ENCODE peak calls at places on chromosomes 3 and 15, in nine cellular contexts. One of them, this sample, is unnamed.

GRCh38 chr3:118846176-118846575 is 188.5 kb downstream of the IGSF11 start:
- DNase-seq in fibroblast of lung: no peak
- DNase-seq in H1: no peak
- DNase-seq in mammary epithelial cell: no peak
- DNase-seq in PC-3: no peak
- DNase-seq in neural progenitor cell: no peak
- DNase-seq in K562: no peak
- DNase-seq in GM23338: no peak
- DNase-seq in endothelial cell of umbilical vein: no peak
- DNase-seq in this sample: no peak

GRCh38 chr3:107633327-107634141 is 110.8 kb downstream of the BBX start:
- DNase-seq in endothelial cell of umbilical vein: no peak
- DNase-seq in mammary epithelial cell: no peak
- DNase-seq in neural progenitor cell: no peak
- DNase-seq in K562: no peak
- DNase-seq in PC-3: no peak
- DNase-seq in H1: no peak
- DNase-seq in fibroblast of lung: no peak
- DNase-seq in GM23338: no peak
- DNase-seq in this sample: no peak

GRCh38 chr3:107598926-107599754 is 76.4 kb downstream of the BBX start:
- DNase-seq in GM23338: peak
- DNase-seq in H1: no peak
- DNase-seq in K562: no peak
- DNase-seq in fibroblast of lung: peak
- DNase-seq in neural progenitor cell: peak
- DNase-seq in mammary epithelial cell: peak
- DNase-seq in PC-3: peak
- DNase-seq in endothelial cell of umbilical vein: peak
- DNase-seq in this sample: peak

GRCh38 chr3:42505849-42506410 is 3.5 kb downstream of the VIPR1 start:
- DNase-seq in H1: peak
- DNase-seq in fibroblast of lung: no peak
- DNase-seq in neural progenitor cell: no peak
- DNase-seq in mammary epithelial cell: no peak
- DNase-seq in endothelial cell of umbilical vein: no peak
- DNase-seq in PC-3: no peak
- DNase-seq in GM23338: no peak
- DNase-seq in K562: no peak
- DNase-seq in this sample: no peak

GRCh38 chr3:173371848-173372487 is 25.6 kb upstream of the NLGN1 start:
- DNase-seq in K562: no peak
- DNase-seq in H1: peak
- DNase-seq in GM23338: peak
- DNase-seq in neural progenitor cell: peak
- DNase-seq in mammary epithelial cell: peak
- DNase-seq in endothelial cell of umbilical vein: peak
- DNase-seq in PC-3: peak
- DNase-seq in fibroblast of lung: peak
- DNase-seq in this sample: peak

GRCh38 chr15:38672814-38673292 is 108.2 kb upstream of the RASGRP1 start:
- DNase-seq in neural progenitor cell: no peak
- DNase-seq in mammary epithelial cell: no peak
- DNase-seq in GM23338: no peak
- DNase-seq in H1: no peak
- DNase-seq in K562: no peak
- DNase-seq in PC-3: no peak
- DNase-seq in fibroblast of lung: no peak
- DNase-seq in endothelial cell of umbilical vein: no peak
- DNase-seq in this sample: no peak

GRCh38 chr3:119810018-119810435 is 28.1 kb downstream of the NR1I2 start:
- DNase-seq in H1: no peak
- DNase-seq in GM23338: peak
- DNase-seq in endothelial cell of umbilical vein: peak
- DNase-seq in PC-3: no peak
- DNase-seq in mammary epithelial cell: peak
- DNase-seq in K562: no peak
- DNase-seq in fibroblast of lung: peak
- DNase-seq in neural progenitor cell: no peak
- DNase-seq in this sample: peak

GRCh38 chr3:9715127-9715526 is 11.5 kb downstream of the CPNE9 start:
- DNase-seq in K562: peak
- DNase-seq in mammary epithelial cell: no peak
- DNase-seq in H1: peak
- DNase-seq in PC-3: peak
- DNase-seq in neural progenitor cell: peak
- DNase-seq in fibroblast of lung: no peak
- DNase-seq in endothelial cell of umbilical vein: no peak
- DNase-seq in GM23338: peak
- DNase-seq in this sample: no peak

GRCh38 chr3:12759693-12760565 is 870 bp upstream of the TMEM40 start:
- DNase-seq in fibroblast of lung: no peak
- DNase-seq in PC-3: peak
- DNase-seq in mammary epithelial cell: no peak
- DNase-seq in H1: no peak
- DNase-seq in K562: no peak
- DNase-seq in endothelial cell of umbilical vein: no peak
- DNase-seq in GM23338: no peak
- DNase-seq in neural progenitor cell: no peak
- DNase-seq in this sample: no peak

DNA sequence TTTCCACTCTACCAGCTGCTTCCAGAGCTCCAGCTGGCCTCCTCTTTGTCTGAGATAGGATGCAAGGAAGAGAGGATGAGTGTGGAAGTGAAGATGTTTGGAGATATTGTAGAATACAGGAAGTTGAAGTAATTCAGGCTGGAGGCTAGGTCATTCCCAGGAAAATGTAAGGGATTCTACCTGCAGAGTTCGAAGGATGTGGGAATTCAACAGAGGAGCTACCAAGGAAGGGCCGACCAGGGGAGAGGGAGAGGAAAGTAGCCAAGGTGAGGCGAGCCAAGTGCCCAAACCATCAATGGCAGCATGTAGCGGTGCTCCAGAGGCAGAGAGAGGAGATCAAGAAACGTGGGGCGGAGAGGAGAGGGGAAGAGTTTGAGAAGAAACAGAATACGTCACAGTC is 49.0 kb upstream of the EPHB3 start:
- DNase-seq in GM23338: no peak
- DNase-seq in H1: no peak
- DNase-seq in PC-3: no peak
- DNase-seq in neural progenitor cell: no peak
- DNase-seq in K562: no peak
- DNase-seq in mammary epithelial cell: no peak
- DNase-seq in fibroblast of lung: no peak
- DNase-seq in endothelial cell of umbilical vein: no peak
- DNase-seq in this sample: no peak
- TF ChIP-seq EZH2 in GM23338: no peak
- TF ChIP-seq EZH2 in H1: no peak
- TF ChIP-seq EZH2 in PC-3: no peak
- TF ChIP-seq EZH2 in neural progenitor cell: no peak
- TF ChIP-seq EZH2 in K562: no peak
- TF ChIP-seq EZH2 in mammary epithelial cell: no peak
- TF ChIP-seq EZH2 in fibroblast of lung: no peak
- TF ChIP-seq EZH2 in endothelial cell of umbilical vein: no peak
- TF ChIP-seq EZH2 in this sample: no peak

GRCh38 chr3:131568460-131568859 is 65.7 kb upstream of the MRPL3 start:
- DNase-seq in fibroblast of lung: no peak
- DNase-seq in H1: no peak
- DNase-seq in endothelial cell of umbilical vein: no peak
- DNase-seq in neural progenitor cell: peak
- DNase-seq in mammary epithelial cell: no peak
- DNase-seq in GM23338: peak
- DNase-seq in PC-3: peak
- DNase-seq in K562: no peak
- DNase-seq in this sample: no peak
- H2AFZ ChIP-seq in fibroblast of lung: no peak
- H2AFZ ChIP-seq in H1: peak
- H2AFZ ChIP-seq in endothelial cell of umbilical vein: no peak
- H2AFZ ChIP-seq in neural progenitor cell: peak
- H2AFZ ChIP-seq in mammary epithelial cell: no peak
- H2AFZ ChIP-seq in GM23338: no peak
- H2AFZ ChIP-seq in PC-3: no peak
- H2AFZ ChIP-seq in K562: no peak
- H2AFZ ChIP-seq in this sample: no peak

GRCh38 chr15:82919231-82919886 is 33.2 kb downstream of the HOMER2 start:
- DNase-seq in H1: no peak
- DNase-seq in neural progenitor cell: no peak
- DNase-seq in GM23338: no peak
- DNase-seq in PC-3: peak
- DNase-seq in fibroblast of lung: no peak
- DNase-seq in endothelial cell of umbilical vein: no peak
- DNase-seq in mammary epithelial cell: peak
- DNase-seq in K562: no peak
- DNase-seq in this sample: no peak
- TF ChIP-seq EZH2 in H1: no peak
- TF ChIP-seq EZH2 in neural progenitor cell: no peak
- TF ChIP-seq EZH2 in GM23338: no peak
- TF ChIP-seq EZH2 in PC-3: no peak
- TF ChIP-seq EZH2 in fibroblast of lung: no peak
- TF ChIP-seq EZH2 in endothelial cell of umbilical vein: no peak
- TF ChIP-seq EZH2 in mammary epithelial cell: no peak
- TF ChIP-seq EZH2 in K562: no peak
- TF ChIP-seq EZH2 in this sample: no peak

GRCh38 chr3:130677310-130677709 is 69.3 kb downstream of the PIK3R4 start:
- DNase-seq in neural progenitor cell: no peak
- DNase-seq in K562: peak
- DNase-seq in endothelial cell of umbilical vein: no peak
- DNase-seq in PC-3: no peak
- DNase-seq in GM23338: no peak
- DNase-seq in H1: no peak
- DNase-seq in mammary epithelial cell: no peak
- DNase-seq in fibroblast of lung: no peak
- DNase-seq in this sample: no peak

DNA sequence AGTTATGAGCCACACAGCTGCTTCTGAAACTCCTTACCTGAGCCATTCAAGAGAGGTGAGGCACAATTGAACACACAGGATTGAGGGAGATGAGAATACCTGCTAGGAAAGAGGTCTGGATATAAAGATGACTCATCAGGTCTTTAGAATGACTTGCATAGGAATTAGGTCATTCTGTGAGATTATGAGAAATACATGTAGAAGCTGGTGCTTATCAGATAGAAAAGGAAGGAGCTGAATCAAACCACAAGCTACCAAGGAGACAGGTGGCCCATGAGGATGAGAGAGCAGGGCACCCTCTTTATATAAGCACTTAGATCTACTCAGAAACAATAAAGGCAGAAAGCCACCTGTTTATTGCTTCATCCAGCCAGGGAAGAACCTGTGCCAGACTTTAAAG is 75.1 kb downstream of the PIK3R4 start:
- DNase-seq in fibroblast of lung: no peak
- DNase-seq in mammary epithelial cell: peak
- DNase-seq in neural progenitor cell: no peak
- DNase-seq in K562: peak
- DNase-seq in GM23338: no peak
- DNase-seq in H1: no peak
- DNase-seq in PC-3: peak
- DNase-seq in endothelial cell of umbilical vein: no peak
- DNase-seq in this sample: no peak
- H2AFZ ChIP-seq in fibroblast of lung: no peak
- H2AFZ ChIP-seq in mammary epithelial cell: no peak
- H2AFZ ChIP-seq in neural progenitor cell: no peak
- H2AFZ ChIP-seq in K562: no peak
- H2AFZ ChIP-seq in GM23338: no peak
- H2AFZ ChIP-seq in H1: no peak
- H2AFZ ChIP-seq in PC-3: no peak
- H2AFZ ChIP-seq in endothelial cell of umbilical vein: no peak
- H2AFZ ChIP-seq in this sample: no peak

DNA sequence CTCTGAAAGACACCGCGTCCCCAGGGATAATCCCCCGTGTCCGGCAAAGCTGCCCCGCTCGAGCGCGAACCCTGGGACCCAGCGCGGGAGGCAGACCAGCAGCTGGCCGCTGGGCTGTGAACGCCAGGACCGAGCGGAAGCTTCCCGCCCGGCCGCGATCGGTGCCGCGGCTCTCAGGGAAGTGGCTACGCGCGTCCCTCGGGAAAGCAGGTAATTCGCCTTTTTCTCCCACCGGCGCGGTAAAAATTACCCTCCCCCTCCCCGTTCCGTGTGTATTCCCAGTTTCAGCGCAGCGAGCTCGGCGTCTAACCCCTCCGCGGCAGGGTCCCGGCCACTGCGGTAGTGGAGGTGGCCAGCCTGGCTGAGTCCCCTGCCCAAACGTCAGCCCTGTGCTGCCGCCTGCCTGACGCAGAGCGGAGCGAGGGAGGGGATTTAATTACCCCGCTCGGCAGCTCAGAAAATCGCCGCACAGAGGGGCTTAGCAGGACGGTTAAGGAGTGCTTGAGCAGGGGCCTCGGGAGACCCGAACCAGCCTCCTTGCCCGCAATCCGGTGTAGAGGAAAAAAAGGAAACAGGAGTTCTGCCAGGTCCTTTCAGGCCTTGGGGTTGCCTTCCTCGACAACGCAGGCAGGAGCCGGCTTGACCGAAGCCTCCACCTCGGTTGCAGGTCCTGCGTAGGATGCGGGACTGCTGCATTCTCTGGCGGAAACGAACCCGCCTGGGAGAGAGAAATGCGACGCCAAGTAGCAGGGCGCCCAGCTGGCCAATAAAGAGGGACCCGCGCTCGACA is 2.9 kb downstream of the GATA2 start:
- DNase-seq in H1: peak
- DNase-seq in mammary epithelial cell: peak
- DNase-seq in fibroblast of lung: no peak
- DNase-seq in endothelial cell of umbilical vein: peak
- DNase-seq in neural progenitor cell: peak
- DNase-seq in GM23338: peak
- DNase-seq in K562: no peak
- DNase-seq in PC-3: peak
- DNase-seq in this sample: peak
- TF ChIP-seq EZH2 in H1: peak
- TF ChIP-seq EZH2 in mammary epithelial cell: peak
- TF ChIP-seq EZH2 in fibroblast of lung: peak
- TF ChIP-seq EZH2 in endothelial cell of umbilical vein: no peak
- TF ChIP-seq EZH2 in neural progenitor cell: peak
- TF ChIP-seq EZH2 in GM23338: peak
- TF ChIP-seq EZH2 in K562: no peak
- TF ChIP-seq EZH2 in PC-3: no peak
- TF ChIP-seq EZH2 in this sample: no peak

GRCh38 chr3:194136519-194137313 is 768 bp downstream of the HES1 start:
- DNase-seq in H1: peak
- DNase-seq in GM23338: peak
- DNase-seq in mammary epithelial cell: no peak
- DNase-seq in PC-3: peak
- DNase-seq in endothelial cell of umbilical vein: peak
- DNase-seq in fibroblast of lung: peak
- DNase-seq in K562: no peak
- DNase-seq in neural progenitor cell: peak
- DNase-seq in this sample: peak
- H2AFZ ChIP-seq in H1: no peak
- H2AFZ ChIP-seq in GM23338: no peak
- H2AFZ ChIP-seq in mammary epithelial cell: no peak
- H2AFZ ChIP-seq in PC-3: no peak
- H2AFZ ChIP-seq in endothelial cell of umbilical vein: no peak
- H2AFZ ChIP-seq in fibroblast of lung: no peak
- H2AFZ ChIP-seq in K562: peak
- H2AFZ ChIP-seq in neural progenitor cell: no peak
- H2AFZ ChIP-seq in this sample: no peak

This sample was measured in GM23248.